ENCODE peak calls at places on chromosomes 3 and 15, in five cellular contexts. E is colonic mucosa, D is suprapubic skin, Y is tibial nerve, A is testis. Z is an unnamed sample. For H3K36me3, the result is how much of the 10 kb centered on the place peaks cover.

GRCh38 chr15:66390670-66391069 is 4.0 kb downstream of the MAP2K1 start:
- DNase-seq in Y (no peak), E (peak), D (no peak), A (no peak), Z (no peak)

GRCh38 chr15:43748376-43748775 is 2.1 kb downstream of the PDIA3 start:
- DNase-seq in A (no peak), Y (no peak), D (no peak), E (no peak), Z (no peak)

GRCh38 chr15:89963301-89964288 is 37.5 kb upstream of the ZNF710 start:
- DNase-seq in D (no peak), A (no peak), Y (no peak), E (no peak), Z (no peak)

GRCh38 chr3:79604681-79605080 is 163.1 kb downstream of the ROBO1 start:
- DNase-seq in D (no peak), A (no peak), E (no peak), Y (no peak), Z (no peak)

GRCh38 chr3:127805026-127805753 is 17.1 kb downstream of the MGLL start:
- DNase-seq in E (no peak), Y (no peak), D (no peak), A (no peak), Z (no peak)

GRCh38 chr15:53569756-53570480 is 189.5 kb downstream of the WDR72 start:
- DNase-seq in Y (no peak), D (no peak), A (no peak), E (no peak), Z (no peak)

GRCh38 chr15:29393443-29393842 is 123.8 kb upstream of the NSMCE3 start:
- DNase-seq in Y (no peak), D (no peak), A (no peak), E (no peak), Z (no peak)

GRCh38 chr3:133330043-133330442 is 69.8 kb upstream of the BFSP2 start:
- DNase-seq in A (no peak), E (no peak), Y (no peak), D (no peak), Z (peak)

GRCh38 chr3:124467980-124468902 is 262.0 kb upstream of the UMPS start:
- DNase-seq in E (peak), D (no peak), Y (no peak), A (peak), Z (peak)

GRCh38 chr3:14458434-14459280 is 56.3 kb downstream of the SLC6A6 start:
- DNase-seq in A (no peak), Y (no peak), D (no peak), E (no peak), Z (no peak)
- H3K36me3 ChIP-seq in A (under half), Y (under half), D (under half), E (under half), Z (under half)

GRCh38 chr3:196803891-196804468 is 63.7 kb upstream of the SENP5 start:
- DNase-seq in D (no peak), Y (no peak), E (no peak), A (no peak), Z (no peak)
- H3K36me3 ChIP-seq in D (half or more), Y (under half), E (under half), A (under half), Z (half or more)

GRCh38 chr3:114060906-114061655 is 4.5 kb downstream of the QTRT2 start:
- DNase-seq in D (no peak), E (no peak), A (no peak), Y (no peak), Z (no peak)
- H3K36me3 ChIP-seq in D (under half), E (under half), A (under half), Y (under half), Z (under half)

DNA sequence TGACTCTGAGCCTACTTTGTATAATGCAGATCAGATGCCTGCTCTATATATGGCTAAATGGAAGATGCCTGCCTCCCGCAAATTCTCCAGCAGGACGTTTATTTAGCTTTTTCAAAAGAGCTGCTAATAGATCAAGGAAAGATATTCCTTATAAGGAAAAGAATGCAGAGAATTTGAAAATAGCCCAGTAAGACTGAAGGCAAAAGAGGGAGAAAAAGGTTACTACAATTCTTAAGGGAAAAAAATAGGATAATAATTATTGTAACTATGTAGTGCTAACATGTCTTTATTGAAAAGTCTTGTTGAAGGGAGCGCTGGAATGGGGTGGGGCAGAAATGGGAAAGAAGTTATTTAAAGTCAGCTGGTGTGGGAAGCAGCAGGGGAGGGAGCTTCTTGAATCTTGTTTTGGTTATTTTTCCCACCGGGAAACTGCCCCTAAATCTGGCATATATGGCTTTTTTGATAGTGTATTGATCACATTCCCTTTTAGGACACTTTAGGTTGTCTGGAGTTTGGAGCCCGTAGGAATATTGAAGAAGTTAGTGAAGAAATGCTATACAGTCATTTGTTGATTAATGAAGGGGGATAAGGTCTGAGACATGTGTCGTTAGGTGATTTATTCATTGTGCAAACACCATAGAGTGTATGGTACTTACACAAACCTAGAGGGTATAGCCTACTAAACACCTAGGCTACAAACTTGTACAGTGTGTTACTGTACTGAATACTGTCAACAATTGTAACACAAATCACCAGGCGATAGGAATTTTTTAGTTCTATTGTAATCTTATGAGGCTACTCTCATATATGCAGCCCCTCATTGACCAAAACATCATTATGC is 3.1 kb downstream of the TPM1 start:
- DNase-seq in E (peak), A (no peak), D (no peak), Y (no peak), Z (no peak)
- H3K36me3 ChIP-seq in E (under half), A (under half), D (under half), Y (under half), Z (under half)

GRCh38 chr15:78171864-78172472 is 22.8 kb downstream of the IDH3A start:
- DNase-seq in D (no peak), A (no peak), E (peak), Y (no peak), Z (no peak)
- H3K36me3 ChIP-seq in D (half or more), A (under half), E (under half), Y (under half), Z (under half)

GRCh38 chr3:47108546-47108945 is 55.4 kb downstream of the SETD2 start:
- DNase-seq in Y (no peak), E (no peak), D (no peak), A (no peak), Z (peak)

GRCh38 chr3:47109393-47109792 is 54.5 kb downstream of the SETD2 start:
- DNase-seq in E (no peak), D (no peak), A (no peak), Y (no peak), Z (no peak)

GRCh38 chr3:47112997-47113396 is 50.9 kb downstream of the SETD2 start:
- DNase-seq in E (no peak), D (no peak), Y (no peak), A (peak), Z (no peak)

GRCh38 chr3:47117803-47118364 is 46.0 kb downstream of the SETD2 start:
- DNase-seq in D (no peak), E (no peak), Y (no peak), A (no peak), Z (no peak)

GRCh38 chr3:47113669-47114365 is 50.1 kb downstream of the SETD2 start:
- DNase-seq in A (no peak), Y (no peak), E (no peak), D (no peak), Z (no peak)
- H3K36me3 ChIP-seq in A (under half), Y (under half), E (under half), D (half or more), Z (half or more)

DNA sequence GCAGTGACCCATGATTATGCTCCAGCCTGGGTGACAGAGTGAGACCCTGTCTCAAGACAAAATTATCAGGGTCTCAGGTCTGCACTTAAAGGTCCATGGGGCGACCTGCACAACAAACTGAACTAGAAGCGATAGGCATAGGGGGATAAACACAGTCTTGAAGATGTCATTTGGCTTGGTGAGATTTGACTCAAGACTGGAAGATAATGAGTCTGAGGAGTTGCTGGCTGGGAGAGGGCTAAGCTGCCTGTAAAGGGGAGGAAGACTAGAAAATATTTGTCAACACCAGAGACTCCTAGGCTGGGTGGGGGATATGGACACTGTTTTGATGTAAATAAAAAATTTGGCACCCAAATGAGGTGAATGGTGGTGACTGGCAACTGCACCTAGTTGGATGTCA is 19.8 kb downstream of the GHRL start:
- DNase-seq in E (no peak), D (no peak), A (no peak), Y (no peak), Z (no peak)
- H3K36me3 ChIP-seq in E (under half), D (half or more), A (under half), Y (under half), Z (under half)

GRCh38 chr15:28169361-28169760 is 70.2 kb upstream of the OCA2 start:
- DNase-seq in A (no peak), D (no peak), Y (no peak), E (no peak), Z (no peak)
- H3K36me3 ChIP-seq in A (under half), D (half or more), Y (under half), E (under half), Z (half or more)